ENCODE peak calls at places on chromosomes 4 and X, in seven cellular contexts. P, M, E, N, F, C and A are unnamed samples.

GRCh38 chr4:180150818-180151217 is 2092.4 kb upstream of the TENM3 start:
- DNase-seq in N (no peak), F (peak), C (no peak), P (no peak), M (no peak), E (peak), A (peak)

GRCh38 chr4:11514780-11515432 is 86.2 kb upstream of the HS3ST1 start:
- DNase-seq in P (no peak), N (no peak), F (no peak), C (no peak), M (no peak), E (no peak), A (no peak)

GRCh38 chrX:41335590-41336331 is 1.8 kb downstream of the DDX3X start:
- DNase-seq in M (no peak), F (no peak), N (no peak), E (no peak), C (no peak), P (no peak), A (no peak)

GRCh38 chr4:7323872-7324650 is 110.7 kb downstream of the PSAPL1 start:
- DNase-seq in C (no peak), M (no peak), P (no peak), N (no peak), E (peak), F (peak), A (peak)

GRCh38 chr4:181078236-181078635 is 1165.0 kb upstream of the TENM3 start:
- DNase-seq in P (no peak), F (no peak), E (peak), C (no peak), N (no peak), M (no peak), A (no peak)

GRCh38 chrX:150548684-150549083 is 19.7 kb upstream of the MTM1 start:
- DNase-seq in E (no peak), C (no peak), N (no peak), P (no peak), M (no peak), F (no peak), A (no peak)

GRCh38 chrX:38138157-38138556 is 82.5 kb downstream of the SRPX start:
- DNase-seq in P (no peak), F (no peak), N (no peak), E (no peak), M (no peak), C (no peak), A (no peak)

GRCh38 chr4:113094802-113095201 is 45.3 kb downstream of the ANK2 start:
- DNase-seq in P (no peak), E (peak), F (peak), M (no peak), C (no peak), N (no peak), A (peak)

GRCh38 chr4:5511791-5512190 is 196.6 kb downstream of the EVC2 start:
- DNase-seq in N (no peak), E (no peak), C (no peak), M (no peak), F (no peak), P (no peak), A (no peak)

GRCh38 chr4:133537882-133538281 is 388.8 kb downstream of the PCDH10 start:
- DNase-seq in M (no peak), P (no peak), C (no peak), F (no peak), N (no peak), E (no peak), A (no peak)

GRCh38 chr4:69831646-69832325 is 28.2 kb downstream of the SULT1E1 start:
- DNase-seq in F (no peak), C (no peak), E (no peak), N (no peak), M (no peak), P (no peak), A (no peak)

GRCh38 chrX:40933132-40934078 is 151.8 kb upstream of the USP9X start:
- DNase-seq in C (no peak), N (no peak), P (no peak), F (no peak), M (no peak), E (no peak), A (peak)

GRCh38 chrX:10327651-10328050 is 170.9 kb downstream of the CLCN4 start:
- DNase-seq in P (no peak), F (no peak), M (no peak), N (no peak), E (peak), C (no peak), A (no peak)

GRCh38 chr4:113979157-113979972 is at the start of gene ARSJ:
- DNase-seq in C (no peak), M (no peak), P (no peak), F (peak), E (peak), N (peak), A (peak)

GRCh38 chrX:153387987-153388721 is 13.0 kb downstream of the PNMA6E start:
- DNase-seq in E (no peak), C (no peak), F (no peak), M (no peak), P (no peak), N (no peak), A (no peak)

GRCh38 chr4:15144249-15144966 is 142.1 kb downstream of the CPEB2 start:
- DNase-seq in F (peak), M (no peak), E (no peak), P (no peak), N (no peak), C (no peak), A (no peak)

GRCh38 chr4:19987746-19988145 is 264.0 kb upstream of the SLIT2 start:
- DNase-seq in C (no peak), P (no peak), F (no peak), M (no peak), N (no peak), E (peak), A (no peak)

GRCh38 chr4:21130606-21131005 is 430.3 kb downstream of the PACRGL start:
- DNase-seq in N (no peak), C (no peak), P (no peak), F (no peak), M (no peak), E (no peak), A (no peak)

GRCh38 chr4:71441186-71442169 is 102.7 kb downstream of the SLC4A4 start:
- DNase-seq in P (no peak), N (no peak), E (peak), M (no peak), C (no peak), F (no peak), A (no peak)

GRCh38 chr4:165621983-165622382 is 243.2 kb downstream of the CPE start:
- DNase-seq in N (no peak), P (no peak), F (no peak), M (no peak), E (no peak), C (no peak), A (no peak)

GRCh38 chr4:149409186-149410056 is 406.2 kb downstream of the IQCM start:
- DNase-seq in F (peak), N (no peak), P (no peak), C (no peak), E (peak), M (no peak), A (no peak)

GRCh38 chr4:76420901-76421581 is at the start of gene CCDC158:
- DNase-seq in E (no peak), N (no peak), C (no peak), F (no peak), M (no peak), P (no peak), A (peak)

GRCh38 chr4:6539009-6539764 is 35.8 kb upstream of the MAN2B2 start:
- DNase-seq in N (no peak), C (no peak), E (no peak), M (no peak), F (no peak), P (no peak), A (no peak)

GRCh38 chrX:63754141-63754859 is 30.7 kb downstream of the ARHGEF9 start:
- DNase-seq in C (peak), N (no peak), P (no peak), E (peak), F (peak), M (no peak), A (no peak)

GRCh38 chr4:82559735-82560120 is 2.1 kb downstream of the TMEM150C start:
- DNase-seq in F (no peak), M (no peak), N (no peak), C (no peak), E (no peak), P (no peak), A (no peak)

GRCh38 chr4:10180927-10181744 is 64.5 kb upstream of the WDR1 start:
- DNase-seq in M (no peak), P (no peak), N (no peak), C (no peak), E (no peak), F (no peak), A (no peak)

GRCh38 chr4:159117564-159117963 is 14.7 kb downstream of the RAPGEF2 start:
- DNase-seq in N (no peak), E (no peak), F (no peak), C (no peak), M (no peak), P (no peak), A (no peak)

GRCh38 chr4:122831515-122832196 is 5.0 kb downstream of the FGF2 start:
- DNase-seq in P (no peak), C (no peak), M (no peak), N (no peak), E (no peak), F (no peak), A (no peak)

GRCh38 chr4:185708348-185708747 is 103.6 kb downstream of the SORBS2 start:
- DNase-seq in F (no peak), E (no peak), M (no peak), N (no peak), P (no peak), C (no peak), A (no peak)

GRCh38 chr4:54333657-54334056 is 104.6 kb downstream of the PDGFRA start:
- DNase-seq in E (no peak), P (no peak), M (no peak), F (no peak), N (no peak), C (no peak), A (no peak)

GRCh38 chrX:118117069-118117405 is 427 bp upstream of the KLHL13 start:
- DNase-seq in N (no peak), P (no peak), E (no peak), M (no peak), C (no peak), F (no peak), A (no peak)

GRCh38 chrX:43664708-43665107 is 8.6 kb downstream of the MAOA start:
- DNase-seq in F (no peak), P (no peak), C (no peak), E (no peak), N (no peak), M (no peak), A (no peak)

GRCh38 chr4:57148831-57149230 is 38.6 kb upstream of the IGFBP7 start:
- DNase-seq in N (no peak), C (no peak), E (peak), F (no peak), P (no peak), M (no peak), A (no peak)

GRCh38 chr4:158722291-158722916 is 792 bp downstream of the PPID start:
- DNase-seq in M (no peak), C (no peak), E (peak), N (no peak), F (peak), P (no peak), A (peak)

GRCh38 chr4:24857996-24858395 is 54.8 kb downstream of the CCDC149 start:
- DNase-seq in P (no peak), N (no peak), E (no peak), M (no peak), C (no peak), F (no peak), A (no peak)

GRCh38 chrX:87409113-87409841 is 108.3 kb upstream of the KLHL4 start:
- DNase-seq in M (no peak), P (no peak), E (peak), N (no peak), F (no peak), C (no peak), A (no peak)